ENCODE peak calls at places on chromosomes 5 and 9, in six cellular contexts. K is IMR-90, U is SK-N-SH, M is OCI-LY7, O is PC-3, C is neural progenitor cell. B is an unnamed sample.

GRCh38 chr5:36982146-36982545 is 105.6 kb downstream of the NIPBL start:
- DNase-seq in K (peak; percentile 74), U (no peak), M (no peak), O (peak; percentile 62), C (no peak), B (peak; percentile 80)

GRCh38 chr9:132014218-132014800 is 65.4 kb downstream of the MED27 start:
- DNase-seq in K (no peak), U (no peak), M (no peak), O (no peak), C (no peak), B (no peak)

GRCh38 chr5:133253661-133254060 is 201.8 kb downstream of the HSPA4 start:
- DNase-seq in K (no peak), U (no peak), M (no peak), O (no peak), C (no peak), B (no peak)

GRCh38 chr5:67360047-67360446 is 163.4 kb upstream of the CD180 start:
- DNase-seq in K (no peak), U (no peak), M (no peak), O (no peak), C (no peak), B (no peak)

GRCh38 chr5:120152472-120152871 is 311.6 kb upstream of the PRR16 start:
- DNase-seq in K (peak; percentile 95), U (no peak), M (no peak), O (peak; percentile 76), C (no peak), B (peak; percentile 92)

GRCh38 chr9:111794837-111795556 is at the start of gene SHOC1:
- DNase-seq in K (no peak), U (no peak), M (no peak), O (no peak), C (no peak), B (no peak)

GRCh38 chr5:133389066-133389590 is 223.2 kb downstream of the FSTL4 start:
- DNase-seq in K (no peak), U (no peak), M (no peak), O (no peak), C (no peak), B (no peak)

GRCh38 chr5:10501554-10502075 is 59.9 kb downstream of the ROPN1L start:
- DNase-seq in K (no peak), U (no peak), M (no peak), O (no peak), C (no peak), B (no peak)

GRCh38 chr9:133286523-133286922 is 11.5 kb upstream of the ABO start:
- DNase-seq in K (no peak), U (no peak), M (no peak), O (peak; percentile 3), C (no peak), B (peak; percentile 11)

GRCh38 chr9:32989651-32990050 is 11.8 kb downstream of the APTX start:
- DNase-seq in K (no peak), U (no peak), M (no peak), O (no peak), C (no peak), B (peak; percentile 22)
- H4K20me1 ChIP-seq in K (peaks cover 10% of the 10 kb centered on the region), U (no peaks in the 10 kb centered on the region), M (no peaks in the 10 kb centered on the region), O (no peaks in the 10 kb centered on the region), C (peaks cover 14% of the 10 kb centered on the region), B (peaks cover 5% of the 10 kb centered on the region)

GRCh38 chr5:139473105-139473504 is 2.3 kb downstream of the SMIM33 start:
- DNase-seq in K (no peak), U (no peak), M (no peak), O (no peak), C (peak; percentile 88), B (no peak)

GRCh38 chr5:139472410-139473030 is 1.7 kb downstream of the SMIM33 start:
- DNase-seq in K (no peak), U (no peak), M (no peak), O (no peak), C (no peak), B (no peak)

GRCh38 chr5:139473565-139473964 is 2.8 kb downstream of the SMIM33 start:
- DNase-seq in K (no peak), U (peak; percentile 15), M (no peak), O (no peak), C (no peak), B (peak; percentile 58)

GRCh38 chr5:139475865-139476651 is 5.3 kb downstream of the SMIM33 start:
- DNase-seq in K (no peak), U (no peak), M (no peak), O (no peak), C (no peak), B (no peak)

DNA sequence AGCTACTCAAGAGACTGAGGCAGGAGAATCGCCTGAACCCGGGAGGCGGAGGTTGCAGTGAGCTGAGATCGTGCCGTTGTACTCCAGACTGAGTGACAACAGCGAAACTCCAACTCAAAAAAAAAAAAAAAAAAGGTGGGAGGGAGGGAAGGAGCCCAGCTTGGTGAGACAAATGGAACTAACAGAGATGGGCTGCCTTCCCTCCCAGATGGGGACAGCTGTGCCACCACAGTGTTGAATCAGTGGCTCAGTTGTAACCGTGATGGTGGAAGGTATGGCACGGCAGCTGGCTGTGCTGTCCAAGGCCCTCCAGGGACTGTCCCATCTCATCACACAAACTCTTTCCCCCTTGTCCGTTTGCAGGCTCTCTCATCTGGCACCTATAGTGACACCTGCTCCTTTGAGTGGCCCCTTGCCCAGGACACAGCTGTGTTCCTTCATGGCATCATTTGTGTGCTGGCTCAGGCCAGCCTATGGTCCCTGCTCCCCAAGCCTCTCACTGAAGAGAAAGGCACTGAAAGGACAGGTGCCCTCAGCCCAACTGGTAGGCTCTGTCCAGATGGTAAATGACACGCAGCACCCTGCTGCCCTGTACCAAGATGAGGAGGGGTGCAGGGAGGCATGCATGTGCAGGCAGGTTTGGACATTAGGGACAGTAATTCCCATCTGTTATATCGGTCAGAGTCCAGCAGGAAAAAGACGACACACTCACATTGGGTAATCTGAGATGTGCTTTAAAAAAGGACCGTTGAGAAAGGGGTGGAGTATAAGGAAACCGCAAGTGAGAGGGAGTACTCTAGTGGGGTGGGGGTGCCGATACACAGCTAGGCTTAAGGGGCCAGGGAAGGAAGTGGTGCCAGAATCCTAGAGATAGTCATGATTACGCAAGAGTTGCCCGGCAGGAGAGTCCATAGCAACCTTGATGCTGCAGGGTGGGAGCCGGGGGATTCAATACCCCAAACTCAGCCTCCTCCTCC is 4.3 kb downstream of the SMIM33 start:
- DNase-seq in K (peak; percentile 87), U (no peak), M (no peak), O (no peak), C (no peak), B (peak; percentile 56)
- H3K4me1 ChIP-seq in K (peaks cover 24% of the 10 kb centered on the region), U (peaks cover 8% of the 10 kb centered on the region), M (peaks cover 5% of the 10 kb centered on the region), O (no peaks in the 10 kb centered on the region), C (peaks cover 29% of the 10 kb centered on the region), B (peaks cover 11% of the 10 kb centered on the region)

DNA sequence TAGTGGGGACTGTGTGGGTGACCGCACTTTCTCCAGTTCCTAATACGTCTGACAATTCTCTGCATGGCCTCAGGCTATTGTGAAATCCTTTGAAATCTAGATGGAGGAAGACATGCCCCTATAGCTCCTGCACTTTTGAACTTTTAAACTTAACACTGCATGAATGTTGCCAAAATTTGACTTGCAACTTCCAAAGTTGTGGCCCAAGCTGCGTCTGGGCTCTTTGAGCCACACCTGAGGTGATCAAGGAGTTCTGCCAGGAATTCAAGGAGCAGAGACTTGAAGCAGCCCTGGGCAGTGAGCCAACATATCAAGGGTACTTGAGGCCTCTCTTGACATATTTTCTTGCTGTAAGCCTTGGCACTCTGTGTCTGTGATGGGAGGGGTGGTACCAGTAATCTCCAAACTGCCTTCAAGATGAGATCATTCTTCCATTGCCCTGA is 1336.1 kb upstream of the CDH9 start:
- DNase-seq in K (no peak), U (no peak), M (no peak), O (peak; percentile 67), C (no peak), B (no peak)
- H2AFZ ChIP-seq in K (no peak overlapping the region), U (no peak overlapping the region), M (no peak overlapping the region), O (no peak overlapping the region), C (no peak overlapping the region), B (no peak overlapping the region)

DNA sequence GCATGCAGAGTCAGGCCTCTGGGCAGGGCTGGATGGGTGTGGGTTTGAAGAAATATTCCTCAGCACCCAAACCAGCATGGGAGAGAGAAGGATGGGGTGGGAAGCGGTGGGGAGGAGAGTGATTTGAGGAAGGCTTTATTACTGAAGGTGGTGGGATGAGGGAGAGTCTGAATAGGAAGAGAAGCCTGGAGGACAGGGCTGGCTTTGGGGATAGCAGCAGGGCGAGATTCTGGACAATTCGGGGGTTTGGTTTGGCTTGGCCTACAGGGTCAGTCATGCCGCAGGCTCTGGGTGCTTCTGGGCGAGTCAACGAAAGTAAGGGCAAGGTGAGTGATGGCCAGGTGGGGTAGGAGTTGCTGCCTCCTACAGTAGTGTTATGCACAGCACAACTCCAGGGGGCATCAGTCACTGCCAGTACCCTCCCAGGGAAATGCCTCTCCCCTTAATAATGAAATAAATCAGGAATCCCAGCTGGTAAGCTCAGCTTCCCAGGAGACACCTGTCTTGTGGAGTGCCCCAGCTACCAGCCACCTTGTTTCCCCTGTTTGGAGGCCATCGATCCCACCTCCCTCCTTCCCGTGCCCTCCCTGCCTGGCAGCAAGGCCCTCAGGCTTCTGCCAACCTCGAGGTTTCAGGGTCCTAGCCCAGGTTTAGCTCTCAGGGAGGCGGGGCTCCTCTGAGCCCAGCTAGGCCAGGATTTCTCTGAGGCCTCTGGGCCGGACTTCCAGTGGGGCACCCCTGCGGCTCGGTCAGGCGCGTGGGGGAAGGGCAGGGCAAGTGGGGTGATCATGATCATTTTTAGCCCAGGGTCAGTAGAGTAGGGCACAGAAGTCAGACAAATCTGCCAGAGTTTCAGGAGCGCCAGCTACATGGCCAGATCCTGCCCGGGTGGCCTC is 741 bp upstream of the NKX2-5 start:
- DNase-seq in K (no peak), U (no peak), M (no peak), O (no peak), C (peak; percentile 52), B (no peak)
- H4K20me1 ChIP-seq in K (no peaks in the 10 kb centered on the region), U (no peaks in the 10 kb centered on the region), M (no peaks in the 10 kb centered on the region), O (no peaks in the 10 kb centered on the region), C (peaks cover 99% of the 10 kb centered on the region), B (no peaks in the 10 kb centered on the region)

GRCh38 chr9:127959841-127960409 is 20.9 kb downstream of the EEIG1 start:
- DNase-seq in K (no peak), U (no peak), M (no peak), O (no peak), C (no peak), B (no peak)
- H3K4me1 ChIP-seq in K (peaks cover 22% of the 10 kb centered on the region), U (peaks cover 26% of the 10 kb centered on the region), M (peaks cover 52% of the 10 kb centered on the region), O (peaks cover 11% of the 10 kb centered on the region), C (peaks cover 12% of the 10 kb centered on the region), B (peaks cover 22% of the 10 kb centered on the region)

DNA sequence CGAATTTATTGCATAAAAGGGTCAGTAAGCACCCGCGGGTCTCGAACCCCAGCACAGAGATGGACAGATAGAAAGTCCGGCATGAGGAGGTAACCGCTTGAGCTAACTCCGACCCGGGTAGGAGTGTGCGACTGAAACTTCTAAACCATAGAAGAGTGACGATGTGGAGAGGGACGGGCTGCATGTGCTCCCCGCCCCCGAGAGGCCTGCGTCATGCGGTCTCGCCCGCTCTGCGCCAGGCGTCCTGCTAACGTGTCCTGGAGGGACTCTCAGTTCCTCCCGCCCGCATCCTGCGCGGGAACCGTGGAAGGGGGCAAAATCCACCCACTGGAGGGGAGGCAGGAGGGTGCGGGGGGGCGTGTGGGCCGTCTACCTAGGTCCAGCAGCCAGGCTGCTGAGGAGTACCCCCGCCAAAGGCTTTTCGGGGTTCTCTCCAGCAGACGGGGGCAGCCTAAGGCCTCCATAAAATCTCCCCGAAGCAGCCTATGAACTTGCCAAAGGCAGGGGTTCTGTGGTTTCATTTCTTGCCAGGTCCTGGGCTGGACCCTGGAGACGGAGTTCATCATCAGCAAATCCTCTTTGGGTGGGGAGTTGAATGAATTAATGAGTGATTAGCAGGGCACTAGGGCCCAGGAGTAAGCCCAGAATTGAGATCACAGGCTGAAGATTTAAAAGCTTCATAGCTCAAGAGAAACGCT is 51.8 kb downstream of the TGFBI start:
- DNase-seq in K (peak; percentile 94), U (no peak), M (no peak), O (no peak), C (peak; percentile 85), B (peak; percentile 91)
- H2AFZ ChIP-seq in K (peak overlapping the region; percentile 96), U (no peak overlapping the region), M (no peak overlapping the region), O (no peak overlapping the region), C (peak overlapping the region; percentile 58), B (peak overlapping the region; percentile 72)

GRCh38 chr5:131212471-131213021 is 41.8 kb downstream of the LYRM7 start:
- DNase-seq in K (no peak), U (no peak), M (peak; percentile 73), O (no peak), C (no peak), B (no peak)
- H4K20me1 ChIP-seq in K (no peaks in the 10 kb centered on the region), U (no peaks in the 10 kb centered on the region), M (no peaks in the 10 kb centered on the region), O (no peaks in the 10 kb centered on the region), C (no peaks in the 10 kb centered on the region), B (no peaks in the 10 kb centered on the region)

B was measured in GM23248.